ENCODE peak calls at places on chromosomes 3 and 15, in five cellular contexts. B is A549, U is HCT116, D is H1, X is HepG2. A is an unnamed sample.

GRCh38 chr15:52005748-52006701 is 13.0 kb upstream of the MAPK6 start:
- DNase-seq in B (no peak), U (no peak), D (no peak), X (peak), A (no peak)

GRCh38 chr3:143241556-143241955 is 122.0 kb downstream of the CHST2 start:
- DNase-seq in B (no peak), U (no peak), D (no peak), X (no peak), A (no peak)

GRCh38 chr3:24242012-24242698 is 252.5 kb downstream of the THRB start:
- DNase-seq in B (no peak), U (no peak), D (no peak), X (no peak), A (no peak)

GRCh38 chr3:18968120-18968519 is 180.2 kb upstream of the KCNH8 start:
- DNase-seq in B (no peak), U (no peak), D (no peak), X (no peak), A (no peak)

GRCh38 chr15:74179983-74180688 is 6.6 kb downstream of the ISLR start:
- DNase-seq in B (no peak), U (no peak), D (no peak), X (no peak), A (no peak)

GRCh38 chr15:57619746-57620145 is 28.0 kb downstream of the MYZAP start:
- DNase-seq in B (no peak), U (no peak), D (no peak), X (no peak), A (no peak)

GRCh38 chr15:99143655-99144610 is 39.1 kb downstream of the SYNM start:
- DNase-seq in B (no peak), U (no peak), D (no peak), X (peak), A (no peak)

GRCh38 chr15:48537277-48538113 is 108.0 kb downstream of the FBN1 start:
- DNase-seq in B (no peak), U (no peak), D (no peak), X (no peak), A (no peak)

GRCh38 chr15:60086676-60087446 is 82.8 kb downstream of the FOXB1 start:
- DNase-seq in B (no peak), U (no peak), D (no peak), X (no peak), A (no peak)

GRCh38 chr3:79297242-79297641 is 470.6 kb downstream of the ROBO1 start:
- DNase-seq in B (no peak), U (no peak), D (no peak), X (peak), A (no peak)

GRCh38 chr15:90497912-90498311 is 31.8 kb upstream of the CRTC3 start:
- DNase-seq in B (no peak), U (no peak), D (no peak), X (no peak), A (no peak)

GRCh38 chr3:127427169-127427655 is 139.4 kb upstream of the PRR20G start:
- DNase-seq in B (no peak), U (no peak), D (peak), X (no peak), A (no peak)

GRCh38 chr15:84631706-84632272 is 22.3 kb downstream of the WDR73 start:
- DNase-seq in B (no peak), U (no peak), D (no peak), X (peak), A (no peak)

GRCh38 chr3:142175478-142175877 is 26.1 kb upstream of the TFDP2 start:
- DNase-seq in B (no peak), U (no peak), D (no peak), X (no peak), A (no peak)

GRCh38 chr3:193775421-193776077 is 182.5 kb downstream of the OPA1 start:
- DNase-seq in B (no peak), U (no peak), D (peak), X (no peak), A (no peak)

GRCh38 chr3:193777524-193777923 is 184.5 kb downstream of the OPA1 start:
- DNase-seq in B (no peak), U (no peak), D (no peak), X (peak), A (no peak)

GRCh38 chr3:193774916-193775285 is 181.9 kb downstream of the OPA1 start:
- DNase-seq in B (no peak), U (no peak), D (no peak), X (no peak), A (no peak)

GRCh38 chr3:193778676-193779075 is 185.7 kb downstream of the OPA1 start:
- DNase-seq in B (no peak), U (no peak), D (no peak), X (no peak), A (no peak)

DNA sequence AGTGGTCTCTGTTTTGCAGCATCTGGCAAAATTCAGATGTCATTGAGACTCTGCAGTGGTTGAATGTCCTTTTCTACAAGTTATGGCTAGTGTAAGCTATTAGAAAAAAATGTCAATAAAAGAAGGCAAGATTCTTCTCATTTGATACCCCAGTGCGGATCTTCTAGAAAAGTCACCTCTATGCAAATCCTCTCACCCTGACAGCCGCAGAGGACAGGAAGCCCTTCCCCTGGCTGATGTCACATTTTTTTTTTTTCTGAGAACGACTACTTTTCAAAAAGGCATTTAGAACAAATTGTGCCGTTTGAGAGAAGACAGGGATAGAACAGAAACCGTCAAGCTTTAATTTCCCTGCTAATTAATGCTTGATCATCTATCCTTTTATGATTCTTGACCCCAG is 183.6 kb downstream of the OPA1 start:
- DNase-seq in B (no peak), U (no peak), D (no peak), X (no peak), A (no peak)
- TF ChIP-seq MAX in B (no peak), U (no peak), D (no peak), X (no peak), A (no peak)

DNA sequence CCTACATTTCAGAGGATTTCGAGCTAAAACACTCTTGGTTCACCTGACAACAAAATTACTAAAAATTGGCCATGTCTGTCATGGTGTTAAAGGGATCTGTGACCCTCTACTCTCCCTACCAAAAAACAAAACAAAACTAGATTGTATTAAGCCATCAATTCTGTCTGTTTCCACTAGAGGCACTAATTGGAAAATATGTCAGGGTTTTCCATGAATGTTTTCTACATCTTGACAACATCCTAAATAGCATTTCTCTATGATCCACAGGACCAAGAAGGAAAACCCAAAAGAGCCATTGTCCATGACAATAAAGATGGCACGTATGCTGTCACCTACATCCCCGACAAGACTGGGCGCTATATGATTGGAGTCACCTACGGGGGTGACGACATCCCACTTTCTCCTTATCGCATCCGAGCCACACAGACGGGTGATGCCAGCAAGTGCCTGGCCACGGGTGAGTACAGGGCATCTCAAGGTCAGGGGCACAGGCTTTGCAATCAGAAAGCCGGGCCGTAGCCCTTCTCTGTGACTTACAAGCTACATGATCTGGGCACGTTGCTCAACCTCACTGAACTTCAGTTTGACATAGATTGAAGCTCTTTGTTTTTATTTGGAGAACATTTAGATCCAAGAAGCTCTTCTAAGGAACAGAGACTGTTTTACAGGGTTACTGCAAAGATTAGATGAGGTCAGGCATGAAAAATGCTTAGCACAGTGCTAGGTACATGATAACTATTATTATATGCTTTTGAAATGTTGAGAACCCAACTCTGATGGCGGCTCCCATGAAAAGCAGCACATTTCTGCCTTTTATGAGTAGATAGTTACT is 74.8 kb downstream of the DNASE1L3 start:
- DNase-seq in B (no peak), U (no peak), D (no peak), X (no peak), A (no peak)
- TF ChIP-seq CTCF in B (peak), U (no peak), D (no peak), X (peak), A (no peak)

GRCh38 chr3:146247906-146248305 is 3.0 kb downstream of the PLSCR4 start:
- DNase-seq in B (no peak), U (no peak), D (no peak), X (no peak), A (no peak)

GRCh38 chr3:146246493-146246892 is 4.4 kb downstream of the PLSCR4 start:
- DNase-seq in B (no peak), U (no peak), D (no peak), X (no peak), A (no peak)

GRCh38 chr3:146250449-146251382 is at the start of gene PLSCR4:
- DNase-seq in B (peak), U (peak), D (peak), X (no peak), A (no peak)
- TF ChIP-seq POLR2A in B (no peak), U (no peak), D (no peak), X (no peak), A (no peak)

DNA sequence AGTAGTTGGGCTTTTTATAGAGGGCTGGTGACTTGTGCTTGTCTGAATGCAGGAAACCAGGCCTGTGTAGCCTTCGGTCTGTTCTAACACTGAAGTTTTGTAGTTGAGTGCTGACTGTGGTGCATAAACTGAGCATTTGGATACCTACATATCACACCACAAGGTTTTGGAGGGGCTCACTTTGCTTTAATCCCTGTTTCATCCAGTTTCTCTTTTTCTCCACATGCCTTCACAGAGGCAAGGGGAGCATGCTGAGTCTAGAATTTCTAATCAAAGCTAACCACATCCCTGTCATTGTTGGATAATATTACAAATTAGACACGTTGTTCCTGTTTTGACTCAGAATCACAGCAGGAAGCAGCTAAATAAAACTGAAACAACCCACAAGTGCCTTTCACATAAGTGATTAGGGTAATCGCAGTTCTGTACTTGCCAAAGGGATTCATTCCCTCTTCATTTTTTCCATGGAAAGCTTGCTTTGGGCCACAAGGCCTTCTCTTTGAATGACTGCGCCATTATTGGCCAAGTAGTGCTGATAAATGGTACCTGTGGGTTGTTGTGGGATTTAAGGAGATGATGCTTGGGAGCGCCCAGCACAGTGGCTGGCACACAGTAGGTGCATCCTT is 48.9 kb downstream of the TGFBR2 start:
- DNase-seq in B (no peak), U (no peak), D (no peak), X (no peak), A (peak)
- TF ChIP-seq MAX in B (no peak), U (peak), D (no peak), X (no peak), A (no peak)

DNA sequence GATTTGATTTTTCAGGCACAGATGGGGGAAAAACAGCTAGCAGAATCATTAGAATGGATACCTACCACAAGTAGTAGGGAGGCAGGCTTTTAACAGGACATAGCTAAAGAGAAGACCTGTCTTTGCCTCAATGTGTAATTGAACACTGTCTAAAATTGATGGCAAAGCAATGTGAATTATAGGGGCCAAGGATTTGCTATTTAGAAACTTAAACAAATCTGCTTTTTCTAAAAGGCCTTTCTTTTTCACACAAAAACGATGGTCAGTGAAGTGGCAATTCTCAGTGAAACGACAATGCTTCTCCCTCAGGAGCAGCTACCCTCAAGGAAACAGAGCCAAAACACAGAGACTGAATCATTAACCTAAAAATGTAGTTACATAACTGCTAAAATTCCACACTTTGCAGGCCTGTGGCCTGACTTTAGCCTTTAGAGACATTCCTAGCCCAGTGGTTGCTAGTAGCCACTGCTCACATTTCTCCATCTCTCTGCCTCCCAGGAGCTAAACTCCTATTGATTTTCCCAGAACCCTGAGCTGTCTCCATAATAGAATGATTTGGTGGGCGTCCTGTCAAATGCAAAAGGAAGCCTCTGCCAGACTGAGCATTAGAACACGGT is 630.2 kb upstream of the KCNMB2 start:
- DNase-seq in B (no peak), U (no peak), D (no peak), X (no peak), A (no peak)
- TF ChIP-seq CTCF in B (no peak), U (no peak), D (no peak), X (no peak), A (no peak)

DNA sequence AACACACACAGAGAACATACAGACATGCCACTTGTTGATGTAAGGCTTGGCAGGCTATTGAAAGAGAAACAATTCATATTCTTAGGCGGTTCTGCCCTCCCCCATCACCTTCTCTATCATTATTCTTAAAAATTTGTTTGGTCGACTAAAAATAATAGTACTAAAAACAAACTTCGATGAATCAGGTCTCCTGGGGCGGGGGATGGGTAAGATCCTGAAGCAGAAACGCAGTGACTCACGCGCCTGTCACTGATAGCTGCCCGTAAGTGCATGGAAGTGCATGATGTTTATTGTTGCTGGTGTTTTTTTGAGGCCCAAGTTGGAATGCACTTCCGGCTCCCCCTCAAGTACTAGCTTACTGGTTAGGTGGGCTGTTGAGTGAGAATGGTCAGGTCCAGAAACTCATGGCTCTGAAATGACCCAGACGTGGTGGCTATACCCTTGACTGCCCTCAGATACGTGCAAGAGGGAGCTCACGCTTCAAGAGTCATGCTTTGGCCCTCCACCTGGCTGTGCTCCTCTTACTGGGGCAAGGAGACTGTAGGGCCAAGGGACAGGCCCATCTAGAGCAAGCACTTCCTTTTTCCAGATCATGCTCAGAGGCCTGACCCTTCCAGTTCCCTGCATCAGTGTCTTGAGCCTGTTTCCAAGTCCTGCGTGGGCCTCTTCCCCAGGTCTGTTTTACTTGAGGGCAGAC is 10.9 kb downstream of the SMAD3 start:
- DNase-seq in B (peak), U (peak), D (no peak), X (no peak), A (peak)
- TF ChIP-seq POLR2A in B (no peak), U (no peak), D (no peak), X (no peak), A (no peak)

GRCh38 chr3:52846427-52846983 is 11.7 kb upstream of the MUSTN1 start:
- DNase-seq in B (no peak), U (no peak), D (no peak), X (no peak), A (no peak)
- TF ChIP-seq MAX in B (no peak), U (no peak), D (no peak), X (no peak), A (no peak)

DNA sequence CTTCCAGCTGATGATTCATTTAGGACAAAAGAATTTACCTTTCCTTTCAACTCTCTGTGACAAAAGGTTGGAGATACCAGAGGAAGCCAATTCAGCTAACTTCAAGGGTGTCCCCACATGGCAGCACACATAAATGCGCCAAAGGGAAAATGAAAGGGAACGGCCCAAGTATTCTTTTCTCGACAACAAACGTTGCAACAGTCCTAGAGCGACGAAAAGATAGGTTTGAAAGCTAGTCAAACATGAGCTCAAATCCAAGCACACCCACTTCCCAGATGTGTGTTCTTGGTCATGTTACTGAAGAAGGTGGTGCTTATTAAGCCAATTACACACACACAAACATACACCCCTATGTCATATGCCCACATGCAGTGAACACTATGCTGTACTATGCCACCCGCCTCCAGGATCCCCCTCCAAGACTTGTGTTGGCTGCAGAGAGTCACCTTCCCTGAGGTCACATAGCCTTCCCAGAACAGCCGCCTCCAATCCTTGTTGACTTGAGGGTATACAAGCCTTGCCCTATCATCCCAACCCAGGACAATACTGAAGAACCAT is 27.5 kb downstream of the MAGI1 start:
- DNase-seq in B (no peak), U (no peak), D (no peak), X (peak), A (no peak)
- TF ChIP-seq CTCF in B (no peak), U (no peak), D (no peak), X (no peak), A (no peak)

GRCh38 chr3:185831990-185832389 is 7.1 kb upstream of the IGF2BP2 start:
- DNase-seq in B (no peak), U (no peak), D (no peak), X (no peak), A (no peak)

GRCh38 chr3:185831195-185831594 is 6.4 kb upstream of the IGF2BP2 start:
- DNase-seq in B (no peak), U (no peak), D (no peak), X (no peak), A (no peak)

GRCh38 chr3:185827595-185828344 is 2.9 kb upstream of the IGF2BP2 start:
- DNase-seq in B (no peak), U (no peak), D (no peak), X (no peak), A (no peak)

GRCh38 chr3:185828755-185829154 is 3.9 kb upstream of the IGF2BP2 start:
- DNase-seq in B (no peak), U (no peak), D (no peak), X (no peak), A (no peak)

DNA sequence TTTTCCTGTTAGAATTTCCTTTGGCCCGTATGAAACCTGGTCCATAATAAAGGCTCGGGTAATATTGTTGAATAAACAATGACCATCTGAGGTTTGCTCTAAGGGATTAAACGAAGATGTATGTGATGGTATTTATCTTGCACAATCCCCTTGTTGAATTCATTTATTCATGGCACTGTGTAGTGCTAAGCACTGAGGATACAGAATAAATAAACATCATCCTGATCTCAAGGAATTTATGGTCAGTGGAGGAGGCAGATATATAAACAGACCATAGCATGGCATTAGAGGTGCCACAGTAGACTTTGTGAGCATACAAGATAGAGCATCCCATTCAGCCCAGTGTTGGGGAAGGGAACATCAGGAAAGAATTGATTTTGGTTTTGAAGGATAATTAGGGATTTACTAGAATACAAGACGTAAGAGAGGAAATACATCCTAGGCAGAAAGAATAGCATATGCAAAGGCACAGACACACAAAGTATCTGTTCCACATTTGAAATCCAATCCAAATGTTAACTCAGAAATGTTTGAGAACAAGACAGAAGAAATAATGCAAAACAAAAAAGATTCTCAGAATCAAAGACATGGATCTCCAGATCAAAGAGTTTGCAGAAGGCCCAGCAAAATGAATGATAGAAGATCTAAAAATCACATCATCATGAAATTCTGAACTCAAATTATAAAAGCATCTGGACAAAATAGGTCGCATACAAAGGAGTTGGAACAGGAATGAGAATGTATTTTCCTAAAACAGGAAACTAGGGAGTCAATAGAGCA is 5.4 kb upstream of the IGF2BP2 start:
- DNase-seq in B (no peak), U (no peak), D (no peak), X (no peak), A (no peak)
- TF ChIP-seq POLR2A in B (no peak), U (no peak), D (no peak), X (no peak), A (no peak)